ENCODE peak calls at places on chromosomes 3 and 15, in eight cellular contexts. D, I, X, Q, N, J, O and F are unnamed samples.

GRCh38 chr3:28624079-28624478 is 275.5 kb upstream of the AZI2 start:
- DNase-seq in D (no peak), I (no peak), X (no peak), Q (no peak), N (peak; percentile 60), J (no peak), O (no peak), F (no peak)

GRCh38 chr3:119318871-119319270 is 24.7 kb downstream of the ARHGAP31 start:
- DNase-seq in D (no peak), I (no peak), X (peak; percentile 73), Q (no peak), N (no peak), J (no peak), O (no peak), F (no peak)

GRCh38 chr3:26960382-26960781 is 337.8 kb downstream of the LRRC3B start:
- DNase-seq in D (no peak), I (no peak), X (no peak), Q (no peak), N (no peak), J (no peak), O (no peak), F (no peak)

GRCh38 chr15:47885921-47886320 is 168.6 kb downstream of the SEMA6D start:
- DNase-seq in D (no peak), I (no peak), X (peak; percentile 28), Q (no peak), N (no peak), J (no peak), O (no peak), F (no peak)

GRCh38 chr3:121885386-121885785 is 8.8 kb upstream of the SLC15A2 start:
- DNase-seq in D (no peak), I (no peak), X (peak; percentile 1), Q (no peak), N (no peak), J (no peak), O (no peak), F (no peak)

GRCh38 chr3:30826381-30827061 is 67.9 kb downstream of the GADL1 start:
- DNase-seq in D (no peak), I (no peak), X (no peak), Q (no peak), N (no peak), J (no peak), O (no peak), F (no peak)

GRCh38 chr15:45187894-45188830 is at the start of gene SHF:
- DNase-seq in D (no peak), I (peak; percentile 67), X (peak; percentile 45), Q (peak; percentile 93), N (peak; percentile 44), J (peak; percentile 86), O (peak; percentile 70), F (peak; percentile 80)

GRCh38 chr3:37024092-37024491 is 30.8 kb downstream of the MLH1 start:
- DNase-seq in D (no peak), I (no peak), X (peak; percentile 30), Q (peak; percentile 63), N (no peak), J (no peak), O (no peak), F (no peak)

GRCh38 chr15:34987982-34988873 is at the start of gene ZNF770:
- DNase-seq in D (peak; percentile 19), I (peak; percentile 90), X (peak; percentile 75), Q (peak; percentile 89), N (peak; percentile 83), J (peak; percentile 62), O (peak; percentile 76), F (peak; percentile 82)

GRCh38 chr15:29346998-29347397 is 77.4 kb upstream of the NSMCE3 start:
- DNase-seq in D (no peak), I (no peak), X (no peak), Q (no peak), N (no peak), J (no peak), O (no peak), F (no peak)

GRCh38 chr15:71921191-71921590 is 110.8 kb downstream of the NR2E3 start:
- DNase-seq in D (no peak), I (no peak), X (peak; percentile 58), Q (no peak), N (no peak), J (no peak), O (no peak), F (no peak)

GRCh38 chr15:24054547-24055245 is 367.6 kb upstream of the NDN start:
- DNase-seq in D (no peak), I (no peak), X (no peak), Q (no peak), N (peak; percentile 78), J (no peak), O (no peak), F (no peak)

GRCh38 chr3:126753191-126754160 is 49.4 kb downstream of the CHCHD6 start:
- DNase-seq in D (no peak), I (no peak), X (peak; percentile 63), Q (no peak), N (no peak), J (no peak), O (no peak), F (no peak)

GRCh38 chr15:64623347-64624024 is 151.9 kb downstream of the RBPMS2 start:
- DNase-seq in D (no peak), I (no peak), X (peak; percentile 24), Q (no peak), N (no peak), J (no peak), O (no peak), F (no peak)

GRCh38 chr3:152284906-152285305 is 16.2 kb downstream of the MBNL1 start:
- DNase-seq in D (no peak), I (no peak), X (no peak), Q (no peak), N (no peak), J (no peak), O (no peak), F (no peak)

GRCh38 chr3:24495334-24495994 is 814 bp upstream of the THRB start:
- DNase-seq in D (no peak), I (peak; percentile 84), X (no peak), Q (peak; percentile 66), N (peak; percentile 75), J (peak; percentile 42), O (peak; percentile 69), F (peak; percentile 63)
- TF ChIP-seq POLR2A in D (no peak), I (no peak), X (no peak), Q (peak; percentile 97), N (peak; percentile 41), J (no peak), O (no peak), F (no peak)

GRCh38 chr15:78105541-78106241 is 13.3 kb downstream of the SH2D7 start:
- DNase-seq in D (no peak), I (no peak), X (peak; percentile 29), Q (no peak), N (no peak), J (no peak), O (no peak), F (no peak)
- H3K4me1 ChIP-seq in D (peaks cover 4% of the 10 kb centered on the region), I (peaks cover 18% of the 10 kb centered on the region), X (peaks cover 2% of the 10 kb centered on the region), Q (no peaks in the 10 kb centered on the region), N (peaks cover 7% of the 10 kb centered on the region), J (no peaks in the 10 kb centered on the region), O (no peaks in the 10 kb centered on the region), F (no peaks in the 10 kb centered on the region)

GRCh38 chr3:71541313-71541712 is 42.2 kb downstream of the FOXP1 start:
- DNase-seq in D (no peak), I (no peak), X (peak; percentile 59), Q (no peak), N (no peak), J (no peak), O (no peak), F (no peak)
- H3K27ac ChIP-seq in D (no peak overlapping the region), I (no peak overlapping the region), X (no peak overlapping the region), Q (peak overlapping the region; percentile 20), N (no peak overlapping the region), J (no peak overlapping the region), O (no peak overlapping the region), F (no peak overlapping the region)

DNA sequence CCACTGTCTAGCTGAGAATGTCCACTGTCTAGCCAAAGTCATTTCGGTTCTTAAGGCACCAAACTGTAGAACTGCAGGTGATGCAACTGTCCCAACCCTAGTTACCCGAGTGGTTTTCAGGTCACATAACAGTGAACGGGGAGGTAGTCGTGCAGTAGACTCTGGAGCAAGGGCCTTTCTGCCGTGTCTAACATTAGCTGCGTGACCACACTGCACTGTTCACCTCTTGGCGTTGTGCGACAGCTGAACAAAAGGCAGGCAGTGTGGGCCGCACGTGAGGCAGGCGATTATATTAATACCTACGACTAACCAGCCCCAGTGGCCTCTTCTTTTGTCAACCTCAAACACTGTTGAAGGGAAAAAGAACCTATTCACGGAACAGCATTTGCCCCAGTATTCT is 2.8 kb downstream of the LRRN1 start:
- DNase-seq in D (no peak), I (no peak), X (no peak), Q (no peak), N (no peak), J (no peak), O (peak; percentile 3), F (no peak)
- TF ChIP-seq POLR2A in D (no peak), I (no peak), X (no peak), Q (no peak), N (no peak), J (no peak), O (no peak), F (no peak)

GRCh38 chr3:4865714-4866113 is 113.5 kb upstream of the BHLHE40 start:
- DNase-seq in D (no peak), I (no peak), X (no peak), Q (no peak), N (no peak), J (no peak), O (no peak), F (no peak)
- H3K4me1 ChIP-seq in D (peaks cover 13% of the 10 kb centered on the region), I (peaks cover 17% of the 10 kb centered on the region), X (peaks cover 6% of the 10 kb centered on the region), Q (peaks cover 34% of the 10 kb centered on the region), N (peaks cover 25% of the 10 kb centered on the region), J (no peaks in the 10 kb centered on the region), O (peaks cover 22% of the 10 kb centered on the region), F (peaks cover 21% of the 10 kb centered on the region)